ENCODE peak calls at places on chromosome 14, in six cellular contexts. Z is PC-3, B is neural crest cell, K is mucosa of descending colon, J is astrocyte of the spinal cord, C is K562. W is an unnamed sample.

GRCh38 chr14:78746086-78746595 is 576.0 kb downstream of the NRXN3 start:
- DNase-seq in Z (no peak), B (no peak), K (no peak), J (no peak), C (no peak), W (no peak)

GRCh38 chr14:80930836-80931389 is 10.6 kb downstream of the CEP128 start:
- DNase-seq in Z (peak; percentile 77), B (no peak), K (no peak), J (peak; percentile 88), C (no peak), W (no peak)

GRCh38 chr14:88749139-88749538 is 43.6 kb downstream of the EML5 start:
- DNase-seq in Z (peak; percentile 76), B (no peak), K (no peak), J (no peak), C (no peak), W (no peak)

GRCh38 chr14:61581955-61582615 is 113.2 kb upstream of the HIF1A start:
- DNase-seq in Z (no peak), B (no peak), K (no peak), J (peak; percentile 45), C (no peak), W (no peak)

GRCh38 chr14:67555518-67556090 is 22.5 kb downstream of the PLEKHH1 start:
- DNase-seq in Z (no peak), B (no peak), K (no peak), J (no peak), C (no peak), W (no peak)

GRCh38 chr14:52349731-52350130 is 35.6 kb downstream of the PTGER2 start:
- DNase-seq in Z (no peak), B (no peak), K (no peak), J (no peak), C (no peak), W (no peak)

GRCh38 chr14:52365071-52365470 is 51.0 kb downstream of the PTGER2 start:
- DNase-seq in Z (no peak), B (no peak), K (no peak), J (peak; percentile 64), C (no peak), W (no peak)

GRCh38 chr14:101248840-101249675 is 312.2 kb upstream of the DIO3 start:
- DNase-seq in Z (no peak), B (no peak), K (no peak), J (no peak), C (no peak), W (no peak)

GRCh38 chr14:100708349-100709217 is 18.1 kb upstream of the DLK1 start:
- DNase-seq in Z (peak; percentile 84), B (no peak), K (peak; percentile 77), J (peak; percentile 34), C (no peak), W (no peak)

GRCh38 chr14:76710093-76711010 is 50.9 kb upstream of the VASH1 start:
- DNase-seq in Z (peak; percentile 69), B (peak; percentile 38), K (no peak), J (peak; percentile 55), C (peak; percentile 59), W (no peak)

GRCh38 chr14:32381869-32382268 is 52.8 kb downstream of the AKAP6 start:
- DNase-seq in Z (peak; percentile 68), B (no peak), K (no peak), J (no peak), C (no peak), W (no peak)

GRCh38 chr14:61596985-61597384 is 98.3 kb upstream of the HIF1A start:
- DNase-seq in Z (no peak), B (no peak), K (no peak), J (peak; percentile 48), C (no peak), W (no peak)

GRCh38 chr14:81162941-81163340 is 57.8 kb downstream of the GTF2A1 start:
- DNase-seq in Z (peak; percentile 21), B (no peak), K (no peak), J (no peak), C (peak; percentile 75), W (no peak)

GRCh38 chr14:69605761-69606160 is 5.6 kb upstream of the SUSD6 start:
- DNase-seq in Z (no peak), B (no peak), K (peak; percentile 56), J (no peak), C (no peak), W (no peak)

GRCh38 chr14:89207925-89208328 is 209.1 kb downstream of the FOXN3 start:
- DNase-seq in Z (no peak), B (no peak), K (no peak), J (no peak), C (peak; percentile 16), W (no peak)

GRCh38 chr14:76514599-76514998 is 138.7 kb downstream of the ESRRB start:
- DNase-seq in Z (peak; percentile 40), B (no peak), K (no peak), J (no peak), C (peak; percentile 43), W (no peak)

GRCh38 chr14:68789798-68790655 is 2.8 kb downstream of the ZFP36L1 start:
- DNase-seq in Z (no peak), B (peak; percentile 23), K (peak; percentile 60), J (peak; percentile 39), C (no peak), W (no peak)

GRCh38 chr14:94632305-94632590 is 20.1 kb downstream of the SERPINA3 start:
- DNase-seq in Z (no peak), B (no peak), K (no peak), J (no peak), C (no peak), W (no peak)

GRCh38 chr14:70670992-70671651 is 29.4 kb downstream of the TTC9 start:
- DNase-seq in Z (no peak), B (no peak), K (no peak), J (no peak), C (no peak), W (no peak)

GRCh38 chr14:60984225-60984624 is 3.2 kb downstream of the SLC38A6 start:
- DNase-seq in Z (no peak), B (no peak), K (no peak), J (no peak), C (no peak), W (no peak)

GRCh38 chr14:69133206-69134125 is 19.5 kb downstream of the DCAF5 start:
- DNase-seq in Z (peak; percentile 54), B (no peak), K (no peak), J (peak; percentile 72), C (peak; percentile 53), W (no peak)

GRCh38 chr14:77869350-77869749 is 69.4 kb downstream of the ADCK1 start:
- DNase-seq in Z (no peak), B (no peak), K (no peak), J (no peak), C (no peak), W (no peak)

GRCh38 chr14:89296281-89296745 is 120.7 kb downstream of the FOXN3 start:
- DNase-seq in Z (no peak), B (no peak), K (no peak), J (no peak), C (no peak), W (no peak)

GRCh38 chr14:75222208-75222701 is 45.8 kb upstream of the TMED10 start:
- DNase-seq in Z (no peak), B (no peak), K (no peak), J (peak; percentile 90), C (peak; percentile 34), W (peak; percentile 25)

GRCh38 chr14:53055003-53055402 is 98.1 kb downstream of the DDHD1 start:
- DNase-seq in Z (peak; percentile 78), B (no peak), K (no peak), J (peak; percentile 75), C (peak; percentile 41), W (no peak)

GRCh38 chr14:80477388-80478160 is 266.3 kb upstream of the DIO2 start:
- DNase-seq in Z (peak; percentile 21), B (no peak), K (no peak), J (no peak), C (no peak), W (no peak)

GRCh38 chr14:104799657-104800599 is 973 bp upstream of the ZBTB42 start:
- DNase-seq in Z (peak; percentile 77), B (no peak), K (peak; percentile 93), J (peak; percentile 79), C (peak; percentile 87), W (peak; percentile 78)

DNA sequence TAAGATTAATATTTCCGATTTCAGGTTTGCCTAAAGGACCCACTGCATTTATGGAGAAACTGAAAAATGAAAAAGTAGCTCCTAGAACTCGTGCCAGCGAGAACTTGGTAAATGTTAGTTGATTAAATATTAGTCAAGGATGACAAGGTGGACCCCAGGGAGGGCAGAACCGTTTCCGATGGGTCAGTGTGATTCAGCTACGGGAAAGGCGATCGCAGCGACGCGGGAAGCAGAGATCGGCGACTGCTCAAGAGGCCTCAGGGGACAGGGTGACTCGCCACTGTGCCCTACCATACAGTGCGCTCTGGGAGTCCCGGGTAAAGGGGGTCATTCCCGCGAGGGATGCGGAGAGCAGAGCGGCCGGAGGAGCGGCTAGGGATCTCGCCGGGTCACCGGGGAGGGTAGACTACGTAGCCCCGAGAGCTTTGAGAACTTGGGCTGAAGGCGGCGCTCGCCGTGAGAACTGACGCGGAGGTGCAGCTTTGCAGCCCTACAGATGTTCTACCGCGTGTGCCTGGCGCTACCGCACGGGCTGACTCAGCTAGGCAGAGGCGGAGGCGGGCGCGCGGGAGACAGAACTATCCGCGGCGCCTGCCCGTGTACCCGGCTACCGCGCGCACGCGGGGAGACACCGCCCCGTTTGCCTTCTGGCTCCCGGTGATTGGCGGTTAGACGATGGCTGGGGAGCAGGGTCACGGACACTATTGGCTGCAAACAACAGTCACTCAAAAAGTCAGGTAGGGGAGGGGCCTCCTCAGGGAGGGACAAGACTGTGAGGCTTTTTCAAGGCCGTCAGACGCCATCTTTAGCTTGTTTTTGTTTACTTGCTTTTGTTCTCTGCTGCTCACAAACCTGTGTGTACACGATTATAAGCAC is 3.2 kb downstream of the C14orf93 start:
- DNase-seq in Z (peak; percentile 98), B (peak; percentile 93), K (peak; percentile 97), J (peak; percentile 98), C (peak; percentile 99), W (peak; percentile 90)
- TF ChIP-seq CTCF in Z (peak; percentile 36), B (peak; percentile 31), K (no peak), J (peak; percentile 29), C (peak; percentile 45), W (no peak)

GRCh38 chr14:99327050-99327449 is 55.1 kb upstream of the BCL11B start:
- DNase-seq in Z (no peak), B (no peak), K (no peak), J (no peak), C (no peak), W (no peak)
- TF ChIP-seq CTCF in Z (peak; percentile 34), B (no peak), K (no peak), J (no peak), C (no peak), W (no peak)

GRCh38 chr14:22039938-22040780 is 366.5 kb upstream of the OR4E1 start:
- DNase-seq in Z (peak; percentile 53), B (no peak), K (no peak), J (no peak), C (no peak), W (no peak)
- TF ChIP-seq CTCF in Z (peak; percentile 74), B (peak; percentile 62), K (peak; percentile 28), J (peak; percentile 47), C (peak; percentile 13), W (no peak)

DNA sequence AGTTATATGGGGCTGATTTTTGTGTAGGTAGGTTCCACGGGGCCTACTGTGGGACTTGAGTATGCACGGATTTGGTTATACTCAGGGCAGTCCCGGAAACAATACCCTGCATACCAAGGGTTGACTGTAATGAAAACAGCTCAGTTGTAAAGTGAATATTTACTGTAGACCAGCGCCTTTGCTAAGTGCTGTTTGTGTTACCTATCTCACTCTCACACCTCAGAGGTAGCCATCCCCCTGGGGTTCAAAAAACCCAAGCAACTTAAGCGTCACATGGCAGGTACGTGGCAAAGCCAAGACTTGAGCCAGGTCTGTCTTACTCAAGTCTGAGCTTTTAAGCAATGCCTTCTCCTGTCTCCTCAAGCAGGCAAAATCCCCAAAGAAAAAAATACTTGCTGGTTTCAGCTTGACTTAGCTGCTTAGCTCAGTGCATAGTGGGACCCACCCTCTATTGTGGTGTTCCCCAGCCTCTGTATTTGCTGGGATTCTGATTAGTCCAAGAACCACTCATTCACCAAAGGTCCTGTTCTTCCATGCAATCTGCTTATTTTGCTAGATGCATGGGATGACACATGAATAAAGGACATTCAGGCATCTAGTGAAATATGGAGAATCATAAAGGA is 34.2 kb upstream of the STRN3 start:
- DNase-seq in Z (no peak), B (no peak), K (no peak), J (no peak), C (peak; percentile 18), W (no peak)
- TF ChIP-seq CTCF in Z (no peak), B (no peak), K (no peak), J (no peak), C (no peak), W (no peak)

W was measured in activated B cell treated with CpG ODN at 0.5 μM for 24 hours.